ENCODE peak calls at places on chromosomes 3 and 15, in eight cellular contexts. K is GM12865; B is fibroblast of villous mesenchyme; X is AG20443; S is germinal center; M is activated CD4-positive, alpha-beta T cell treated with anti-CD3 and anti-CD28 coated beads for 24 hours; N is dorsolateral prefrontal cortex; O is NT2/D1. F is an unnamed sample.

GRCh38 chr3:37546876-37547275 is 314.8 kb upstream of the CTDSPL start:
- DNase-seq in K (peak), B (no peak), X (peak), S (no peak), M (no peak), N (no peak), O (no peak), F (peak)

GRCh38 chr15:70875001-70875782 is 17.0 kb downstream of the THAP10 start:
- DNase-seq in K (no peak), B (peak), X (peak), S (no peak), M (no peak), N (no peak), O (no peak), F (peak)

GRCh38 chr15:71800835-71801745 is 9.3 kb upstream of the NR2E3 start:
- DNase-seq in K (peak), B (peak), X (peak), S (peak), M (no peak), N (no peak), O (peak), F (peak)

GRCh38 chr3:113795693-113796092 is 42.9 kb upstream of the GRAMD1C start:
- DNase-seq in K (no peak), B (no peak), X (no peak), S (no peak), M (no peak), N (no peak), O (no peak), F (no peak)

GRCh38 chr15:59555696-59556095 is 55.9 kb upstream of the GCNT3 start:
- DNase-seq in K (no peak), B (no peak), X (no peak), S (no peak), M (no peak), N (no peak), O (no peak), F (no peak)

GRCh38 chr3:55584716-55585368 is 97.7 kb upstream of the WNT5A start:
- DNase-seq in K (no peak), B (no peak), X (no peak), S (no peak), M (no peak), N (no peak), O (no peak), F (no peak)

GRCh38 chr3:63656791-63657190 is 4.3 kb downstream of the SNTN start:
- DNase-seq in K (no peak), B (peak), X (peak), S (no peak), M (no peak), N (no peak), O (no peak), F (no peak)

GRCh38 chr3:32371466-32372212 is 20.0 kb upstream of the CMTM7 start:
- DNase-seq in K (peak), B (no peak), X (no peak), S (no peak), M (no peak), N (no peak), O (no peak), F (no peak)

GRCh38 chr15:63597033-63597790 is at the start of gene FBXL22:
- DNase-seq in K (no peak), B (peak), X (peak), S (no peak), M (no peak), N (no peak), O (no peak), F (no peak)

GRCh38 chr3:171972965-171973364 is 66.4 kb upstream of the FNDC3B start:
- DNase-seq in K (no peak), B (peak), X (peak), S (no peak), M (no peak), N (no peak), O (no peak), F (no peak)

GRCh38 chr15:67840747-67841634 is 1.1 kb upstream of the RNU6-1 start:
- DNase-seq in K (peak), B (peak), X (peak), S (peak), M (no peak), N (no peak), O (no peak), F (peak)

GRCh38 chr15:91469627-91470567 is 369.8 kb downstream of the SV2B start:
- DNase-seq in K (no peak), B (no peak), X (no peak), S (no peak), M (no peak), N (no peak), O (no peak), F (peak)

GRCh38 chr15:80695099-80695910 is at the start of gene ABHD17C:
- DNase-seq in K (peak), B (peak), X (peak), S (peak), M (peak), N (peak), O (peak), F (peak)

GRCh38 chr15:40472171-40472727 is 1.5 kb downstream of the CHST14 start:
- DNase-seq in K (no peak), B (no peak), X (no peak), S (no peak), M (no peak), N (no peak), O (no peak), F (no peak)

GRCh38 chr3:177528306-177529070 is 331.2 kb upstream of the TBL1XR1 start:
- DNase-seq in K (no peak), B (no peak), X (no peak), S (no peak), M (no peak), N (no peak), O (no peak), F (no peak)

GRCh38 chr15:48190932-48191573 is 412 bp upstream of the CTXN2 start:
- DNase-seq in K (peak), B (peak), X (peak), S (peak), M (no peak), N (no peak), O (peak), F (peak)

GRCh38 chr15:41022487-41023090 is 69.3 kb downstream of the CHAC1 start:
- DNase-seq in K (peak), B (peak), X (peak), S (peak), M (no peak), N (no peak), O (peak), F (peak)

GRCh38 chr15:37900286-37901221 is 33.9 kb upstream of the TMCO5A start:
- DNase-seq in K (no peak), B (peak), X (peak), S (no peak), M (no peak), N (no peak), O (no peak), F (no peak)

GRCh38 chr15:40722934-40723333 is 28.0 kb downstream of the RAD51 start:
- DNase-seq in K (no peak), B (no peak), X (no peak), S (no peak), M (no peak), N (no peak), O (no peak), F (no peak)

GRCh38 chr3:97960561-97961275 is 11.5 kb downstream of the RIOX2 start:
- DNase-seq in K (no peak), B (no peak), X (no peak), S (no peak), M (no peak), N (no peak), O (no peak), F (no peak)

GRCh38 chr3:56988874-56989433 is 71.5 kb upstream of the SPATA12 start:
- DNase-seq in K (peak), B (peak), X (peak), S (peak), M (peak), N (peak), O (peak), F (peak)

GRCh38 chr3:82416828-82417227 is 655.4 kb upstream of the GBE1 start:
- DNase-seq in K (peak), B (no peak), X (no peak), S (no peak), M (no peak), N (no peak), O (no peak), F (no peak)

GRCh38 chr3:16441306-16441898 is 72.1 kb downstream of the RFTN1 start:
- DNase-seq in K (no peak), B (peak), X (peak), S (no peak), M (no peak), N (no peak), O (no peak), F (no peak)

GRCh38 chr3:127784865-127785710 is 37.2 kb downstream of the MGLL start:
- DNase-seq in K (no peak), B (no peak), X (no peak), S (no peak), M (no peak), N (no peak), O (no peak), F (no peak)

GRCh38 chr3:146218880-146219866 is 31.7 kb downstream of the PLSCR4 start:
- DNase-seq in K (peak), B (peak), X (peak), S (peak), M (peak), N (no peak), O (no peak), F (peak)

GRCh38 chr15:88613074-88613944 is 7.8 kb upstream of the AEN start:
- DNase-seq in K (peak), B (no peak), X (no peak), S (no peak), M (no peak), N (no peak), O (peak), F (no peak)

GRCh38 chr3:10949197-10949596 is 43.4 kb upstream of the SLC6A1 start:
- DNase-seq in K (no peak), B (no peak), X (no peak), S (no peak), M (no peak), N (peak), O (no peak), F (no peak)

GRCh38 chr15:63050737-63051700 is 8.5 kb downstream of the TPM1 start:
- DNase-seq in K (no peak), B (peak), X (peak), S (no peak), M (no peak), N (no peak), O (no peak), F (no peak)

F was measured in G401.